ENCODE peak calls at places on chromosomes 5 and 9, in nine cellular contexts. A is CD8-positive, alpha-beta memory T cell; X is aorta; S is heart left ventricle; E is fibroblast of lung; P is adrenal gland; T is testis; I is neural progenitor cell; M is mammary epithelial cell. L is an unnamed sample.

GRCh38 chr5:6583049-6583880 is 49.6 kb downstream of the NSUN2 start:
- DNase-seq in A (no peak), X (peak; percentile 86), S (no peak), E (peak; percentile 8), P (peak; percentile 39), T (peak; percentile 50), I (peak; percentile 82), M (no peak), L (peak; percentile 31)

GRCh38 chr9:133429216-133429613 is 7.0 kb downstream of the ADAMTS13 start:
- DNase-seq in A (no peak), X (no peak), S (no peak), E (no peak), P (no peak), T (no peak), I (peak; percentile 46), M (no peak), L (no peak)

GRCh38 chr5:5342784-5343183 is 79.7 kb upstream of the ICE1 start:
- DNase-seq in A (no peak), X (no peak), S (no peak), E (peak; percentile 36), P (no peak), T (no peak), I (no peak), M (peak; percentile 12), L (no peak)

GRCh38 chr9:91098203-91098602 is 263.5 kb downstream of the AUH start:
- DNase-seq in A (no peak), X (no peak), S (no peak), E (no peak), P (no peak), T (no peak), I (no peak), M (no peak), L (no peak)

GRCh38 chr5:135140805-135141204 is 106.8 kb upstream of the PITX1 start:
- DNase-seq in A (no peak), X (no peak), S (no peak), E (peak; percentile 29), P (no peak), T (no peak), I (no peak), M (peak; percentile 93), L (no peak)

GRCh38 chr5:16889203-16889971 is 46.7 kb downstream of the MYO10 start:
- DNase-seq in A (no peak), X (no peak), S (no peak), E (peak; percentile 77), P (no peak), T (no peak), I (peak; percentile 49), M (no peak), L (no peak)

GRCh38 chr5:113513384-113514262 is at the start of gene YTHDC2:
- DNase-seq in A (peak; percentile 79), X (peak; percentile 96), S (peak; percentile 89), E (peak; percentile 84), P (peak; percentile 88), T (peak; percentile 89), I (peak; percentile 90), M (peak; percentile 79), L (peak; percentile 74)

GRCh38 chr5:97019435-97020117 is 83.7 kb downstream of the LNPEP start:
- DNase-seq in A (no peak), X (no peak), S (no peak), E (no peak), P (no peak), T (no peak), I (peak; percentile 55), M (no peak), L (no peak)

GRCh38 chr5:87020099-87020934 is 247.4 kb upstream of the RASA1 start:
- DNase-seq in A (peak; percentile 5), X (peak; percentile 69), S (peak; percentile 41), E (peak; percentile 28), P (peak; percentile 27), T (peak; percentile 37), I (peak; percentile 59), M (peak; percentile 13), L (peak; percentile 46)

GRCh38 chr5:57335092-57335491 is 147.5 kb downstream of the ACTBL2 start:
- DNase-seq in A (no peak), X (no peak), S (no peak), E (peak; percentile 87), P (no peak), T (no peak), I (no peak), M (peak; percentile 58), L (no peak)

GRCh38 chr9:107819772-107820171 is 330.2 kb upstream of the KLF4 start:
- DNase-seq in A (no peak), X (no peak), S (no peak), E (no peak), P (no peak), T (no peak), I (peak; percentile 30), M (no peak), L (no peak)

GRCh38 chr5:168006473-168007130 is 284.8 kb upstream of the WWC1 start:
- DNase-seq in A (no peak), X (no peak), S (no peak), E (peak; percentile 14), P (no peak), T (no peak), I (no peak), M (no peak), L (no peak)

GRCh38 chr5:150507283-150508020 is 479 bp upstream of the NDST1 start:
- DNase-seq in A (no peak), X (no peak), S (no peak), E (no peak), P (no peak), T (no peak), I (no peak), M (no peak), L (no peak)

DNA sequence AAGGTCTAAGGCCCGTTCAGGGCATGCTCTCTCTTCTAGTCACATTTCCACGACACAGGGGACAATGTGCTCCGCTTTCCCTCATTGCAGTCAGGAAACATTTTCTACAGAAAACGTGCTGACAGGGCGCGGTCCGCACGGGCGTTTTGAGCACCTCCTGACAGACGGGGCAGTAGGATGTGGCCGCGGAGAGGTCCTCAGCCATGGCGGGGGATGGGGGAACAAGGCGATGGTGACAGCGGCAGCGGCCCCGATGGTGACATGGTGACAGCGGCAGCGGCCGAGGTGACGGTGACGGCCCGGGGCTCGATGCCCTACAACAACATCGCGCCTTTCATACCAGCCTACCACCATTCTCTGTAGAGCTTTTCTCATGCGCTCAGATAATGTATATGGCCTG is 4.1 kb downstream of the PLPP1 start:
- DNase-seq in A (no peak), X (peak; percentile 77), S (peak; percentile 44), E (no peak), P (peak; percentile 22), T (no peak), I (peak; percentile 21), M (no peak), L (no peak)
- H3K4me1 ChIP-seq in A (peaks cover 14% of the 10 kb centered on the region), X (no peaks in the 10 kb centered on the region), S (peaks cover 48% of the 10 kb centered on the region), E (peaks cover 4% of the 10 kb centered on the region), P (peaks cover 7% of the 10 kb centered on the region), T (peaks cover 4% of the 10 kb centered on the region), I (peaks cover 14% of the 10 kb centered on the region), M (peaks cover 11% of the 10 kb centered on the region), L (peaks cover 3% of the 10 kb centered on the region)

DNA sequence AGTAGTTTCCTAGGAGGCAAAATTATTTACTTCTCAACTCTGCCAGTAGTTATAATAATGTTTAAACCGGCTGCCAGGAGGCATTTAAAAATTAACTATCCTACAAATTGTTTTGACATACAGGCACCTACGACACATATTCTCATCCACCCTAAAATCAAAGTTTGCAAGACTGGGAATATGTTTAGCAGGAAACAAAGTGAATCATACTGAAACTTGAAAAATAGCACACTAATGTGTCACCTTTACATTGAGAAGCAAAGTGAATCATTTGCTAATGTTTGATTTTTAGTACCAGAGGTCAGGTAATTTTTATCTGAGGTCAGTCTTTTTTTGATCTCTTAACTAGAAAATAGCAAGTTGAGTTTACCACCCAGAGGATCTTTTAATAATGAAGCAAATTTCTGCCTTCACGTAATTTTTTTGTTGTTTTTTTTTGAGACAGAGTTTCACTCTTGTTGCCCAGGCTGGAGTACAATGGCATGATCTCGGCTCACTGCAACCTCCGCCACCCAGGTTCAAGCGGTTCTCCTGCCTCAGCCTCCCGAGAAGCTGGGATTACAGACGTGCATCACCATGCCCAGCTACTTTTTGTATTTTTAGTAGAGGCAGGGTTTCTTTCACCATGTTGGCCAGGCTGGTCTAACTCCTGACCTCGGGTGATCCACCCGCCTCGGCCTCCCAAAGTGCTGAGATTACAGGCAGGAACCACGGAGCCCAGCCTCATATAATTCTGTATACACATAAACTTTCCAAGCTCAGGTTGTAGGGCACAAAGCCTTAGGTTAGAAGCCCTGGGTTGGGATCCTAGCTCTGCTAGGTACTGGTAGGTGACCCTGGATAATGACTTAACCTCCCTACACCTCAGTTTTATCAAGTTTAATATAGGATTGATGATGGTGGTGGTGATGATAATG is 124.3 kb downstream of the UGCG start:
- DNase-seq in A (no peak), X (no peak), S (no peak), E (peak; percentile 40), P (no peak), T (no peak), I (no peak), M (peak; percentile 89), L (no peak)
- H3K27ac ChIP-seq in A (no peak overlapping the region), X (no peak overlapping the region), S (no peak overlapping the region), E (peak overlapping the region; percentile 45), P (no peak overlapping the region), T (no peak overlapping the region), I (no peak overlapping the region), M (peak overlapping the region; percentile 89), L (peak overlapping the region; percentile 35)

DNA sequence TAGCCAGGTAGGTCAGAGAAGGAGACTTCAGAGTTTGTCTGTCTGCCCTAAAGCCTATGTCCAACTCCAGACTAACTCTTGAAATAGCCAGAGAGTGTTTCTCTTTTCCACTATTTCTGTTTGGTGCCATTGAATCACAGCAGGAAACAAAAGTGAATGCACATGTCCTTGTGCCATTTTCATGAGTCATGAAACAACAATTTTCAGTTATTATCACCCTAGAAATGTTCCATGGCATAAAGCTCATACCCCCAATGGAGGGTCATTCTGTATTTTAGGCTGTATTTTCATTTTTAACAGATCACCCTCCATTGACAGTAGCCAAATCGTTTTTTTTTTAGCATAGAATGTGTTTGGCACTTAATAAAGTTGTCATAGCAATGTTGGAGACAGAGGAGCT is 124.7 kb downstream of the PAPPA start:
- DNase-seq in A (no peak), X (no peak), S (no peak), E (no peak), P (no peak), T (no peak), I (no peak), M (no peak), L (no peak)
- H3K4me1 ChIP-seq in A (no peaks in the 10 kb centered on the region), X (no peaks in the 10 kb centered on the region), S (peaks cover 5% of the 10 kb centered on the region), E (no peaks in the 10 kb centered on the region), P (no peaks in the 10 kb centered on the region), T (peaks cover 5% of the 10 kb centered on the region), I (peaks cover 64% of the 10 kb centered on the region), M (peaks cover 6% of the 10 kb centered on the region), L (no peaks in the 10 kb centered on the region)

GRCh38 chr5:177365845-177366527 is 8.3 kb downstream of the RGS14 start:
- DNase-seq in A (no peak), X (no peak), S (no peak), E (no peak), P (no peak), T (no peak), I (no peak), M (no peak), L (peak; percentile 46)

GRCh38 chr5:177366528-177367322 is 9.0 kb downstream of the RGS14 start:
- DNase-seq in A (no peak), X (peak; percentile 96), S (peak; percentile 92), E (peak; percentile 73), P (peak; percentile 92), T (peak; percentile 93), I (peak; percentile 96), M (no peak), L (peak; percentile 94)

GRCh38 chr5:177369050-177369912 is 11.6 kb downstream of the RGS14 start:
- DNase-seq in A (no peak), X (no peak), S (no peak), E (no peak), P (no peak), T (no peak), I (peak; percentile 58), M (no peak), L (peak; percentile 50)

GRCh38 chr5:177367981-177368960 is 10.5 kb downstream of the RGS14 start:
- DNase-seq in A (no peak), X (no peak), S (no peak), E (no peak), P (no peak), T (no peak), I (no peak), M (no peak), L (peak; percentile 67)

GRCh38 chr5:177367323-177367848 is 9.7 kb downstream of the RGS14 start:
- DNase-seq in A (no peak), X (no peak), S (no peak), E (no peak), P (peak; percentile 41), T (no peak), I (no peak), M (no peak), L (no peak)
- H3K27ac ChIP-seq in A (peak overlapping the region; percentile 70), X (no peak overlapping the region), S (peak overlapping the region; percentile 73), E (no peak overlapping the region), P (no peak overlapping the region), T (peak overlapping the region; percentile 91), I (no peak overlapping the region), M (no peak overlapping the region), L (peak overlapping the region; percentile 98)